ENCODE peak calls at places on chromosomes 6 and 20, in eight cellular contexts. A is fibroblast of mammary gland, B is AG04450, R is GM12878, K is neural progenitor cell, Z is Calu3, J is brain microvascular endothelial cell, S is endodermal cell. P is an unnamed sample.
A peak's percentile ranks its signal among the peaks of the same experiment; 100 is the strongest.

GRCh38 chr20:49712918-49713778 is 530 bp downstream of the B4GALT5 start:
- DNase-seq in A (no peak), B (no peak), R (no peak), K (peak; percentile 57), Z (peak; percentile 56), J (no peak), S (peak; percentile 71), P (peak; percentile 35)

GRCh38 chr6:101402618-101403002 is 9.1 kb downstream of the GRIK2 start:
- DNase-seq in A (no peak), B (no peak), R (no peak), K (peak; percentile 86), Z (no peak), J (no peak), S (peak; percentile 84), P (no peak)

GRCh38 chr6:35737413-35738211 is 780 bp downstream of the ARMC12 start:
- DNase-seq in A (peak; percentile 88), B (peak; percentile 77), R (no peak), K (no peak), Z (peak; percentile 27), J (peak; percentile 62), S (peak; percentile 46), P (peak; percentile 94)

GRCh38 chr20:32506721-32507120 is 78.4 kb downstream of the NOL4L start:
- DNase-seq in A (no peak), B (no peak), R (no peak), K (no peak), Z (no peak), J (no peak), S (peak; percentile 95), P (no peak)

GRCh38 chr6:90355965-90356364 is 59.3 kb upstream of the BACH2 start:
- DNase-seq in A (no peak), B (no peak), R (no peak), K (peak; percentile 39), Z (no peak), J (no peak), S (peak; percentile 53), P (peak; percentile 10)

GRCh38 chr6:18218233-18218632 is 46.1 kb downstream of the DEK start:
- DNase-seq in A (no peak), B (no peak), R (no peak), K (no peak), Z (no peak), J (no peak), S (no peak), P (no peak)

GRCh38 chr6:9401936-9402335 is 966.6 kb upstream of the SLC35B3 start:
- DNase-seq in A (peak; percentile 8), B (no peak), R (no peak), K (no peak), Z (no peak), J (no peak), S (no peak), P (no peak)

GRCh38 chr6:91569071-91569470 is 982.2 kb upstream of the MAP3K7 start:
- DNase-seq in A (no peak), B (peak; percentile 8), R (no peak), K (no peak), Z (no peak), J (peak; percentile 16), S (no peak), P (no peak)

GRCh38 chr6:43189905-43190304 is 7.9 kb downstream of the CUL9 start:
- DNase-seq in A (no peak), B (no peak), R (no peak), K (no peak), Z (no peak), J (no peak), S (no peak), P (no peak)
- TF ChIP-seq CTCF in A (no peak), B (no peak), R (no peak), K (no peak), Z (no peak), J (no peak), S (no peak), P (no peak)

GRCh38 chr6:106512958-106513480 is 116.3 kb downstream of the RTN4IP1 start:
- DNase-seq in A (peak; percentile 31), B (no peak), R (no peak), K (no peak), Z (no peak), J (no peak), S (no peak), P (no peak)

GRCh38 chr6:106511274-106512047 is 117.8 kb downstream of the RTN4IP1 start:
- DNase-seq in A (peak; percentile 48), B (no peak), R (no peak), K (peak; percentile 63), Z (peak; percentile 46), J (no peak), S (peak; percentile 81), P (peak; percentile 47)

GRCh38 chr6:106510090-106510970 is 119.0 kb downstream of the RTN4IP1 start:
- DNase-seq in A (peak; percentile 70), B (no peak), R (no peak), K (peak; percentile 69), Z (peak; percentile 72), J (no peak), S (peak; percentile 82), P (peak; percentile 59)

GRCh38 chr6:106513813-106514212 is 115.5 kb downstream of the RTN4IP1 start:
- DNase-seq in A (peak; percentile 62), B (no peak), R (no peak), K (no peak), Z (no peak), J (no peak), S (no peak), P (no peak)

DNA sequence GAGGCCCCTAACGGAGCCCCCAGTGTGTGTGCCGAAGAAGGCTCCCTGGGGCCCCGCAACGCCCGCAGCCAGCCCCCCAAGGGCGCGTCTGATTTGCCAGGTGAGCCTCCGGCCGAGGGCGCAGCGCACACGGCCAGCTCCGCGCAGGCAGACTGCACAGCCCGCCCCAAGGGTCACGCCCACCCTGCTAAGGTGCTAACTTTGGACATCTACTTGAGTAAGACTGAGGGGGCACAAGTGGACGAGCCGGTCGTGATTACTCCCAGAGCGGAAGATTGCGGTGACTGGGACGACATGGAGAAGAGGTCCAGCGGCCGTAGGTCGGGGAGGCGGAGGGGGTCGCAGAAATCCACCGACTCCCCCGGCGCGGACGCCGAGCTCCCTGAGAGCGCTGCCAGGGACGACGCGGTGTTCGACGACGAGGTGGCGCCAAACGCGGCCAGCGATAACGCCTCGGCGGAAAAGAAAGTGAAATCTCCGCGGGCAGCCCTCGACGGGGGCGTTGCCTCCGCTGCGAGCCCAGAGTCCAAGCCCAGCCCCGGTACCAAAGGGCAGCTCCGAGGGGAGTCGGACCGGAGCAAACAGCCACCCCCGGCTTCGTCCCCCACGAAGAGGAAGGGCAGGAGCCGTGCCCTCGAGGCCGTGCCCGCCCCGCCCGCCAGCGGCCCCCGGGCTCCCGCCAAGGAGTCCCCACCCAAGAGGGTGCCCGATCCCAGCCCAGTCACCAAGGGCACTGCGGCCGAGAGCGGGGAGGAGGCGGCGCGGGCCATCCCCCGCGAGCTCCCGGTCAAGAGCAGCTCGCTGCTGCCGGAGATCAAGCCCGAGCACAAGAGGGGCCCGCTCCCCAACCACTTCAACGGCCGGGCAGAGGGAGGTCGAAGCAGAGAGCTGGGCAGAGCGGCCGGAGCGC is 117.0 kb downstream of the RTN4IP1 start:
- DNase-seq in A (peak; percentile 58), B (no peak), R (no peak), K (peak; percentile 73), Z (peak; percentile 83), J (no peak), S (peak; percentile 84), P (peak; percentile 51)
- TF ChIP-seq CTCF in A (peak; percentile 18), B (peak; percentile 33), R (no peak), K (peak; percentile 27), Z (no peak), J (peak; percentile 50), S (peak; percentile 45), P (peak; percentile 34)

DNA sequence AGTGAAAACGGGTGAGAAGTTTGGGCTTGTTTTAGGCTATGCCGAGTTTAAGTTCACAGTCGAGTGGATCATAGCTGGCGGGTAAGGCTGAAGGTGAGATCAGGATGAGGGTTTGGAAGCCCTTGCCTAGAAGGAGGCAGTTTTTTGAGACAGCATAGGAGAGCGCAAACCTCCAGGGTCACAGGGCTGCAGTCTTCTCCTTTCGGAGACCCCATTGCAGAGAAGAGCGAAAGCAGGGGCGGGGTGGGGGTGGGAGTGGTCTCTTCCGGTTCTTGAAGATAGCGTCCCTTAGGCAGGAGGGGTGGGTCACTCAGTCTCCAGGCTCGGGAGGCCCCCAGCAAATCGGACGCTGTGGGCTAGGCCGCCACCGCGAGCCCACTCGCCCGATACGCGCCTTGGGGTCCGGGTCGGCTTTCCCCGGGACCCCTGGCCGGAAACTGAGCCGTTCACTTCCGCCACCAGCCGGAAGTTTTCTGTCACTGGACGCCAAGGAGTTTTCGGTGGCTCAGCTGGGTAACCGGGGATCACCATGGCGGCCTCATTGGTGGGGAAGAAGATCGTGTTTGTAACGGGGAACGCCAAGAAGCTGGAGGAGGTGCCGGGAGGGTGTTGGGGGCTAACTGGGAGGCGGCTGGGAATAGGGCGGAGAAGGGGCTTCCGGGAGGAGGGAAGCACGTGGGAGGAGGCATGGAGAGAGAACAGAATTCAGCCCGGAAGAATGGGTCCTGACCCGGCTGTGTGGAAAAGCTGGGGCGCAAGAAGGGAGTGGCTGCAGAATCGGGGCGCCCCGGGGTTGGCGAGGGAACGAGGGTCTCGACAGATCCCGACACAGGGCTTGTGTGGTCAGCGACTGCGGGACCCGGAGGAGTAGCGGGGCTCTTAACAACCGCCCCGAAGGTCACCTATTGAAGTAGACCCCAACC is at the start of gene ITPA:
- DNase-seq in A (peak; percentile 28), B (no peak), R (no peak), K (peak; percentile 73), Z (peak; percentile 48), J (peak; percentile 20), S (peak; percentile 86), P (peak; percentile 59)
- TF ChIP-seq CTCF in A (no peak), B (no peak), R (no peak), K (no peak), Z (no peak), J (no peak), S (no peak), P (no peak)

GRCh38 chr6:168428863-168429262 is 12.1 kb upstream of the SMOC2 start:
- DNase-seq in A (no peak), B (no peak), R (no peak), K (no peak), Z (no peak), J (no peak), S (no peak), P (no peak)

GRCh38 chr6:168432196-168432595 is 8.8 kb upstream of the SMOC2 start:
- DNase-seq in A (no peak), B (no peak), R (no peak), K (no peak), Z (no peak), J (no peak), S (no peak), P (no peak)

GRCh38 chr6:168437751-168438150 is 3.2 kb upstream of the SMOC2 start:
- DNase-seq in A (no peak), B (no peak), R (no peak), K (no peak), Z (no peak), J (no peak), S (no peak), P (no peak)

GRCh38 chr6:168428052-168428829 is 12.7 kb upstream of the SMOC2 start:
- DNase-seq in A (no peak), B (no peak), R (no peak), K (peak; percentile 19), Z (no peak), J (no peak), S (no peak), P (no peak)

GRCh38 chr6:168433898-168434297 is 7.1 kb upstream of the SMOC2 start:
- DNase-seq in A (no peak), B (no peak), R (no peak), K (no peak), Z (no peak), J (no peak), S (no peak), P (no peak)
- TF ChIP-seq CTCF in A (no peak), B (no peak), R (no peak), K (no peak), Z (no peak), J (no peak), S (no peak), P (no peak)

GRCh38 chr20:37899105-37900045 is 3.6 kb upstream of the VSTM2L start:
- DNase-seq in A (no peak), B (no peak), R (no peak), K (no peak), Z (no peak), J (no peak), S (no peak), P (no peak)
- TF ChIP-seq CTCF in A (no peak), B (no peak), R (no peak), K (no peak), Z (no peak), J (peak; percentile 34), S (peak; percentile 40), P (no peak)